ENCODE peak calls at places on chromosomes 5 and 9, in six cellular contexts. One of them, this sample, is unnamed.

GRCh38 chr5:42399702-42400101 is 23.5 kb upstream of the GHR start:
- DNase-seq in psoas muscle: no peak
- DNase-seq in DND-41: no peak
- DNase-seq in stomach: no peak
- DNase-seq in brain microvascular endothelial cell: no peak
- DNase-seq in CD14-positive monocyte: no peak
- DNase-seq in this sample: no peak

GRCh38 chr5:39580702-39581498 is 156.1 kb upstream of the DAB2 start:
- DNase-seq in psoas muscle: no peak
- DNase-seq in DND-41: no peak
- DNase-seq in stomach: no peak
- DNase-seq in brain microvascular endothelial cell: peak; percentile 10
- DNase-seq in CD14-positive monocyte: no peak
- DNase-seq in this sample: no peak

GRCh38 chr5:138438724-138439536 is at the start of gene REEP2:
- DNase-seq in psoas muscle: peak; percentile 71
- DNase-seq in DND-41: peak; percentile 73
- DNase-seq in stomach: peak; percentile 55
- DNase-seq in brain microvascular endothelial cell: no peak
- DNase-seq in CD14-positive monocyte: no peak
- DNase-seq in this sample: no peak

GRCh38 chr5:35963381-35963843 is 25.0 kb upstream of the CAPSL start:
- DNase-seq in psoas muscle: no peak
- DNase-seq in DND-41: peak; percentile 51
- DNase-seq in stomach: no peak
- DNase-seq in brain microvascular endothelial cell: peak; percentile 7
- DNase-seq in CD14-positive monocyte: no peak
- DNase-seq in this sample: no peak

GRCh38 chr9:123011878-123012528 is 21.5 kb upstream of the GPR21 start:
- DNase-seq in psoas muscle: no peak
- DNase-seq in DND-41: no peak
- DNase-seq in stomach: no peak
- DNase-seq in brain microvascular endothelial cell: no peak
- DNase-seq in CD14-positive monocyte: no peak
- DNase-seq in this sample: no peak

GRCh38 chr9:16652511-16653101 is 217.9 kb downstream of the BNC2 start:
- DNase-seq in psoas muscle: no peak
- DNase-seq in DND-41: no peak
- DNase-seq in stomach: no peak
- DNase-seq in brain microvascular endothelial cell: no peak
- DNase-seq in CD14-positive monocyte: no peak
- DNase-seq in this sample: no peak

GRCh38 chr5:1244976-1245375 is 19.8 kb downstream of the SLC6A18 start:
- DNase-seq in psoas muscle: no peak
- DNase-seq in DND-41: no peak
- DNase-seq in stomach: no peak
- DNase-seq in brain microvascular endothelial cell: no peak
- DNase-seq in CD14-positive monocyte: no peak
- DNase-seq in this sample: no peak

GRCh38 chr9:34070601-34071340 is 22.1 kb upstream of the UBAP2 start:
- DNase-seq in psoas muscle: no peak
- DNase-seq in DND-41: no peak
- DNase-seq in stomach: no peak
- DNase-seq in brain microvascular endothelial cell: no peak
- DNase-seq in CD14-positive monocyte: no peak
- DNase-seq in this sample: no peak

GRCh38 chr5:69492391-69493234 is at the start of gene OCLN:
- DNase-seq in psoas muscle: no peak
- DNase-seq in DND-41: no peak
- DNase-seq in stomach: peak; percentile 86
- DNase-seq in brain microvascular endothelial cell: no peak
- DNase-seq in CD14-positive monocyte: no peak
- DNase-seq in this sample: no peak

GRCh38 chr5:173869316-173869715 is 18.8 kb upstream of the CPEB4 start:
- DNase-seq in psoas muscle: no peak
- DNase-seq in DND-41: no peak
- DNase-seq in stomach: peak; percentile 58
- DNase-seq in brain microvascular endothelial cell: no peak
- DNase-seq in CD14-positive monocyte: no peak
- DNase-seq in this sample: no peak

GRCh38 chr5:78361226-78361993 is 993 bp downstream of the SCAMP1 start:
- DNase-seq in psoas muscle: no peak
- DNase-seq in DND-41: peak; percentile 21
- DNase-seq in stomach: peak; percentile 79
- DNase-seq in brain microvascular endothelial cell: peak; percentile 37
- DNase-seq in CD14-positive monocyte: peak; percentile 55
- DNase-seq in this sample: peak; percentile 63

GRCh38 chr5:177134653-177135225 is 1.2 kb downstream of the NSD1 start:
- DNase-seq in psoas muscle: peak; percentile 16
- DNase-seq in DND-41: peak; percentile 34
- DNase-seq in stomach: no peak
- DNase-seq in brain microvascular endothelial cell: no peak
- DNase-seq in CD14-positive monocyte: no peak
- DNase-seq in this sample: no peak

GRCh38 chr5:67182406-67182805 is 14.2 kb downstream of the CD180 start:
- DNase-seq in psoas muscle: peak; percentile 79
- DNase-seq in DND-41: peak; percentile 83
- DNase-seq in stomach: no peak
- DNase-seq in brain microvascular endothelial cell: peak; percentile 87
- DNase-seq in CD14-positive monocyte: peak; percentile 59
- DNase-seq in this sample: peak; percentile 81

GRCh38 chr5:77643654-77644404 is 5.3 kb upstream of the OTP start:
- DNase-seq in psoas muscle: no peak
- DNase-seq in DND-41: no peak
- DNase-seq in stomach: no peak
- DNase-seq in brain microvascular endothelial cell: no peak
- DNase-seq in CD14-positive monocyte: no peak
- DNase-seq in this sample: no peak

GRCh38 chr9:79664375-79664825 is 92.6 kb downstream of the TLE4 start:
- DNase-seq in psoas muscle: no peak
- DNase-seq in DND-41: no peak
- DNase-seq in stomach: no peak
- DNase-seq in brain microvascular endothelial cell: no peak
- DNase-seq in CD14-positive monocyte: no peak
- DNase-seq in this sample: no peak

GRCh38 chr5:177359860-177360259 is 2.1 kb downstream of the RGS14 start:
- DNase-seq in psoas muscle: peak; percentile 6
- DNase-seq in DND-41: no peak
- DNase-seq in stomach: no peak
- DNase-seq in brain microvascular endothelial cell: no peak
- DNase-seq in CD14-positive monocyte: no peak
- DNase-seq in this sample: no peak

GRCh38 chr5:13218518-13218917 is 726.0 kb downstream of the DNAH5 start:
- DNase-seq in psoas muscle: no peak
- DNase-seq in DND-41: no peak
- DNase-seq in stomach: no peak
- DNase-seq in brain microvascular endothelial cell: no peak
- DNase-seq in CD14-positive monocyte: no peak
- DNase-seq in this sample: no peak

GRCh38 chr9:93143830-93144530 is 9.9 kb upstream of the NINJ1 start:
- DNase-seq in psoas muscle: peak; percentile 83
- DNase-seq in DND-41: peak; percentile 86
- DNase-seq in stomach: no peak
- DNase-seq in brain microvascular endothelial cell: no peak
- DNase-seq in CD14-positive monocyte: no peak
- DNase-seq in this sample: no peak

GRCh38 chr5:140632366-140633080 is 452 bp downstream of the CD14 start:
- DNase-seq in psoas muscle: peak; percentile 80
- DNase-seq in DND-41: no peak
- DNase-seq in stomach: peak; percentile 58
- DNase-seq in brain microvascular endothelial cell: peak; percentile 63
- DNase-seq in CD14-positive monocyte: no peak
- DNase-seq in this sample: peak; percentile 68

GRCh38 chr5:32955814-32956213 is 244.7 kb downstream of the NPR3 start:
- DNase-seq in psoas muscle: no peak
- DNase-seq in DND-41: no peak
- DNase-seq in stomach: no peak
- DNase-seq in brain microvascular endothelial cell: peak; percentile 2
- DNase-seq in CD14-positive monocyte: no peak
- DNase-seq in this sample: no peak

GRCh38 chr9:92295827-92296258 is 2.3 kb upstream of the IARS1 start:
- DNase-seq in psoas muscle: no peak
- DNase-seq in DND-41: no peak
- DNase-seq in stomach: no peak
- DNase-seq in brain microvascular endothelial cell: no peak
- DNase-seq in CD14-positive monocyte: no peak
- DNase-seq in this sample: no peak

GRCh38 chr9:2053883-2054845 is 39.0 kb downstream of the SMARCA2 start:
- DNase-seq in psoas muscle: no peak
- DNase-seq in DND-41: peak; percentile 77
- DNase-seq in stomach: peak; percentile 33
- DNase-seq in brain microvascular endothelial cell: no peak
- DNase-seq in CD14-positive monocyte: no peak
- DNase-seq in this sample: no peak

GRCh38 chr9:16598316-16598715 is 272.2 kb downstream of the BNC2 start:
- DNase-seq in psoas muscle: no peak
- DNase-seq in DND-41: no peak
- DNase-seq in stomach: no peak
- DNase-seq in brain microvascular endothelial cell: peak; percentile 40
- DNase-seq in CD14-positive monocyte: no peak
- DNase-seq in this sample: no peak

GRCh38 chr9:95383198-95383673 is 65.7 kb upstream of the FANCC start:
- DNase-seq in psoas muscle: no peak
- DNase-seq in DND-41: no peak
- DNase-seq in stomach: no peak
- DNase-seq in brain microvascular endothelial cell: peak; percentile 16
- DNase-seq in CD14-positive monocyte: no peak
- DNase-seq in this sample: no peak

GRCh38 chr9:27487927-27488326 is 36.2 kb upstream of the IFNK start:
- DNase-seq in psoas muscle: no peak
- DNase-seq in DND-41: no peak
- DNase-seq in stomach: no peak
- DNase-seq in brain microvascular endothelial cell: no peak
- DNase-seq in CD14-positive monocyte: no peak
- DNase-seq in this sample: no peak
- TF ChIP-seq CTCF in psoas muscle: no peak
- TF ChIP-seq CTCF in DND-41: no peak
- TF ChIP-seq CTCF in stomach: no peak
- TF ChIP-seq CTCF in brain microvascular endothelial cell: no peak
- TF ChIP-seq CTCF in CD14-positive monocyte: no peak
- TF ChIP-seq CTCF in this sample: no peak

GRCh38 chr9:77841739-77842386 is 189.7 kb downstream of the GNAQ start:
- DNase-seq in psoas muscle: no peak
- DNase-seq in DND-41: no peak
- DNase-seq in stomach: no peak
- DNase-seq in brain microvascular endothelial cell: no peak
- DNase-seq in CD14-positive monocyte: no peak
- DNase-seq in this sample: no peak
- TF ChIP-seq CTCF in psoas muscle: peak; percentile 38
- TF ChIP-seq CTCF in DND-41: peak; percentile 28
- TF ChIP-seq CTCF in stomach: peak; percentile 22
- TF ChIP-seq CTCF in brain microvascular endothelial cell: peak; percentile 44
- TF ChIP-seq CTCF in CD14-positive monocyte: no peak
- TF ChIP-seq CTCF in this sample: no peak

GRCh38 chr5:124285071-124285470 is 461.4 kb downstream of the ZNF608 start:
- DNase-seq in psoas muscle: no peak
- DNase-seq in DND-41: no peak
- DNase-seq in stomach: peak; percentile 79
- DNase-seq in brain microvascular endothelial cell: no peak
- DNase-seq in CD14-positive monocyte: no peak
- DNase-seq in this sample: no peak

GRCh38 chr5:124289122-124289521 is 457.3 kb downstream of the ZNF608 start:
- DNase-seq in psoas muscle: no peak
- DNase-seq in DND-41: no peak
- DNase-seq in stomach: peak; percentile 53
- DNase-seq in brain microvascular endothelial cell: no peak
- DNase-seq in CD14-positive monocyte: no peak
- DNase-seq in this sample: no peak

GRCh38 chr5:124287813-124288212 is 458.6 kb downstream of the ZNF608 start:
- DNase-seq in psoas muscle: no peak
- DNase-seq in DND-41: no peak
- DNase-seq in stomach: no peak
- DNase-seq in brain microvascular endothelial cell: no peak
- DNase-seq in CD14-positive monocyte: no peak
- DNase-seq in this sample: no peak

GRCh38 chr5:124285733-124286132 is 460.7 kb downstream of the ZNF608 start:
- DNase-seq in psoas muscle: no peak
- DNase-seq in DND-41: no peak
- DNase-seq in stomach: no peak
- DNase-seq in brain microvascular endothelial cell: no peak
- DNase-seq in CD14-positive monocyte: no peak
- DNase-seq in this sample: no peak

GRCh38 chr5:124289641-124290201 is 456.7 kb downstream of the ZNF608 start:
- DNase-seq in psoas muscle: no peak
- DNase-seq in DND-41: peak; percentile 5
- DNase-seq in stomach: peak; percentile 69
- DNase-seq in brain microvascular endothelial cell: no peak
- DNase-seq in CD14-positive monocyte: no peak
- DNase-seq in this sample: no peak
- TF ChIP-seq CTCF in psoas muscle: no peak
- TF ChIP-seq CTCF in DND-41: peak; percentile 21
- TF ChIP-seq CTCF in stomach: no peak
- TF ChIP-seq CTCF in brain microvascular endothelial cell: peak; percentile 27
- TF ChIP-seq CTCF in CD14-positive monocyte: no peak
- TF ChIP-seq CTCF in this sample: no peak

GRCh38 chr5:31640024-31640423 is 1.1 kb downstream of the PDZD2 start:
- DNase-seq in psoas muscle: no peak
- DNase-seq in DND-41: no peak
- DNase-seq in stomach: no peak
- DNase-seq in brain microvascular endothelial cell: no peak
- DNase-seq in CD14-positive monocyte: no peak
- DNase-seq in this sample: no peak

GRCh38 chr5:31639488-31640011 is 619 bp downstream of the PDZD2 start:
- DNase-seq in psoas muscle: no peak
- DNase-seq in DND-41: no peak
- DNase-seq in stomach: no peak
- DNase-seq in brain microvascular endothelial cell: no peak
- DNase-seq in CD14-positive monocyte: no peak
- DNase-seq in this sample: no peak

GRCh38 chr5:31637851-31638250 is 1.1 kb upstream of the PDZD2 start:
- DNase-seq in psoas muscle: no peak
- DNase-seq in DND-41: no peak
- DNase-seq in stomach: no peak
- DNase-seq in brain microvascular endothelial cell: no peak
- DNase-seq in CD14-positive monocyte: no peak
- DNase-seq in this sample: no peak

GRCh38 chr5:31638286-31638685 is 645 bp upstream of the PDZD2 start:
- DNase-seq in psoas muscle: peak; percentile 67
- DNase-seq in DND-41: no peak
- DNase-seq in stomach: no peak
- DNase-seq in brain microvascular endothelial cell: no peak
- DNase-seq in CD14-positive monocyte: no peak
- DNase-seq in this sample: no peak

DNA sequence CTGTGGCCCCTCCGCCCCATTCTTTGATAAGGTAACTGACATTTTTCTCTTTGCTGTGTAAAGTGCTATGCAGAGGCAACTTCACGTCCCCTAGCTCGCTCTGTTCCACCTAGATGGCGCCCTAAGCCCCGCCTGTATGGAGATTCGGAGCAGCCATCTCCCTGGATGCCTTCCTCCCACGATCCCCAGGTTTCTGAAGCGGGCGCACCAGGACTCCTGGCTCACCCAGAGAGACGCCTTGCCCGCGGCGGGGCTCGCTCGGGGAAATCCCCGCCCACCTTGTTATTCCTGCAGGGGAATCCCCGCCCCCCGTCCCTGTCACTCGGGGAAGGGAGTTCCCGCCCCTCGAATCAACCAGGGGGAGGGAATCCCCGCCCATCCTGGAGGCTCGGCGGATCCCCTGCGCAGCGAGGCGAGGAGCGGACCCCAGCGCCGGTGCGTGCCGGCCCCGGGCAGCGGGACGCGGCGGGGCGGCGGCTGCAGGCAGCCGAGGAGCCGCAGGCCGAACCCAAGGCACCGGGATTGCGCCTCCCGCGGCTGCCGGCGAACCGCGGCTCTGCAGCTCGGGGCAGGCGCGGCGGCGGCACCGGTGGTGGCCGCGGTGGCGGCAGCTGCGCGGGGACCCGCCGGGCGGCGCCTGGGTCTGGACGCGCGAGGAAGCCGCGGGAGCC is at the start of gene PDZD2:
- DNase-seq in psoas muscle: peak; percentile 85
- DNase-seq in DND-41: peak; percentile 80
- DNase-seq in stomach: peak; percentile 58
- DNase-seq in brain microvascular endothelial cell: peak; percentile 42
- DNase-seq in CD14-positive monocyte: no peak
- DNase-seq in this sample: peak; percentile 70
- TF ChIP-seq CTCF in psoas muscle: peak; percentile 37
- TF ChIP-seq CTCF in DND-41: peak; percentile 46
- TF ChIP-seq CTCF in stomach: no peak
- TF ChIP-seq CTCF in brain microvascular endothelial cell: peak; percentile 64
- TF ChIP-seq CTCF in CD14-positive monocyte: peak; percentile 29
- TF ChIP-seq CTCF in this sample: peak; percentile 23